ENCODE peak calls at places on chromosome 12, in nine cellular contexts. One of them, this sample, is unnamed.

GRCh38 chr12:112005419-112006395 is 7.3 kb downstream of the TMEM116 start:
- DNase-seq in cardiac muscle cell: peak
- DNase-seq in tibial artery: no peak
- DNase-seq in heart left ventricle: no peak
- DNase-seq in stomach: peak
- DNase-seq in CD8-positive, alpha-beta T cell: no peak
- DNase-seq in AG09309: no peak
- DNase-seq in right atrium auricular region: no peak
- DNase-seq in esophagus squamous epithelium: no peak
- DNase-seq in this sample: no peak

GRCh38 chr12:111430418-111431353 is 25.0 kb downstream of the SH2B3 start:
- DNase-seq in cardiac muscle cell: no peak
- DNase-seq in tibial artery: peak
- DNase-seq in heart left ventricle: no peak
- DNase-seq in stomach: no peak
- DNase-seq in CD8-positive, alpha-beta T cell: peak
- DNase-seq in AG09309: no peak
- DNase-seq in right atrium auricular region: no peak
- DNase-seq in esophagus squamous epithelium: no peak
- DNase-seq in this sample: no peak

GRCh38 chr12:81257952-81258551 is 180.2 kb downstream of the ACSS3 start:
- DNase-seq in cardiac muscle cell: peak
- DNase-seq in tibial artery: no peak
- DNase-seq in heart left ventricle: no peak
- DNase-seq in stomach: no peak
- DNase-seq in CD8-positive, alpha-beta T cell: no peak
- DNase-seq in AG09309: no peak
- DNase-seq in right atrium auricular region: no peak
- DNase-seq in esophagus squamous epithelium: no peak
- DNase-seq in this sample: no peak

GRCh38 chr12:66195242-66195641 is 6.2 kb downstream of the IRAK3 start:
- DNase-seq in cardiac muscle cell: no peak
- DNase-seq in tibial artery: no peak
- DNase-seq in heart left ventricle: no peak
- DNase-seq in stomach: peak
- DNase-seq in CD8-positive, alpha-beta T cell: no peak
- DNase-seq in AG09309: no peak
- DNase-seq in right atrium auricular region: no peak
- DNase-seq in esophagus squamous epithelium: no peak
- DNase-seq in this sample: no peak

GRCh38 chr12:4813741-4814140 is 93.5 kb downstream of the GALNT8 start:
- DNase-seq in cardiac muscle cell: no peak
- DNase-seq in tibial artery: no peak
- DNase-seq in heart left ventricle: no peak
- DNase-seq in stomach: no peak
- DNase-seq in CD8-positive, alpha-beta T cell: no peak
- DNase-seq in AG09309: no peak
- DNase-seq in right atrium auricular region: no peak
- DNase-seq in esophagus squamous epithelium: no peak
- DNase-seq in this sample: no peak

GRCh38 chr12:51011960-51012359 is 14.2 kb downstream of the SLC11A2 start:
- DNase-seq in cardiac muscle cell: no peak
- DNase-seq in tibial artery: no peak
- DNase-seq in heart left ventricle: no peak
- DNase-seq in stomach: no peak
- DNase-seq in CD8-positive, alpha-beta T cell: no peak
- DNase-seq in AG09309: no peak
- DNase-seq in right atrium auricular region: no peak
- DNase-seq in esophagus squamous epithelium: no peak
- DNase-seq in this sample: no peak

GRCh38 chr12:120866143-120866542 is 38.0 kb downstream of the SPPL3 start:
- DNase-seq in cardiac muscle cell: peak
- DNase-seq in tibial artery: no peak
- DNase-seq in heart left ventricle: no peak
- DNase-seq in stomach: no peak
- DNase-seq in CD8-positive, alpha-beta T cell: no peak
- DNase-seq in AG09309: no peak
- DNase-seq in right atrium auricular region: no peak
- DNase-seq in esophagus squamous epithelium: no peak
- DNase-seq in this sample: no peak

GRCh38 chr12:12563529-12563928 is 866 bp upstream of the DUSP16 start:
- DNase-seq in cardiac muscle cell: peak
- DNase-seq in tibial artery: no peak
- DNase-seq in heart left ventricle: no peak
- DNase-seq in stomach: no peak
- DNase-seq in CD8-positive, alpha-beta T cell: no peak
- DNase-seq in AG09309: no peak
- DNase-seq in right atrium auricular region: no peak
- DNase-seq in esophagus squamous epithelium: no peak
- DNase-seq in this sample: no peak

GRCh38 chr12:103930787-103931536 is 752 bp downstream of the HSP90B1 start:
- DNase-seq in cardiac muscle cell: peak
- DNase-seq in tibial artery: peak
- DNase-seq in heart left ventricle: peak
- DNase-seq in stomach: peak
- DNase-seq in CD8-positive, alpha-beta T cell: no peak
- DNase-seq in AG09309: no peak
- DNase-seq in right atrium auricular region: no peak
- DNase-seq in esophagus squamous epithelium: no peak
- DNase-seq in this sample: no peak

GRCh38 chr12:108191938-108192337 is 62.9 kb downstream of the WSCD2 start:
- DNase-seq in cardiac muscle cell: no peak
- DNase-seq in tibial artery: no peak
- DNase-seq in heart left ventricle: no peak
- DNase-seq in stomach: no peak
- DNase-seq in CD8-positive, alpha-beta T cell: no peak
- DNase-seq in AG09309: no peak
- DNase-seq in right atrium auricular region: no peak
- DNase-seq in esophagus squamous epithelium: no peak
- DNase-seq in this sample: no peak

GRCh38 chr12:108191086-108191485 is 62.0 kb downstream of the WSCD2 start:
- DNase-seq in cardiac muscle cell: no peak
- DNase-seq in tibial artery: no peak
- DNase-seq in heart left ventricle: no peak
- DNase-seq in stomach: no peak
- DNase-seq in CD8-positive, alpha-beta T cell: no peak
- DNase-seq in AG09309: no peak
- DNase-seq in right atrium auricular region: no peak
- DNase-seq in esophagus squamous epithelium: no peak
- DNase-seq in this sample: no peak

GRCh38 chr12:108187831-108188230 is 58.7 kb downstream of the WSCD2 start:
- DNase-seq in cardiac muscle cell: no peak
- DNase-seq in tibial artery: no peak
- DNase-seq in heart left ventricle: no peak
- DNase-seq in stomach: no peak
- DNase-seq in CD8-positive, alpha-beta T cell: no peak
- DNase-seq in AG09309: no peak
- DNase-seq in right atrium auricular region: no peak
- DNase-seq in esophagus squamous epithelium: no peak
- DNase-seq in this sample: no peak

GRCh38 chr12:108193493-108193892 is 64.4 kb downstream of the WSCD2 start:
- DNase-seq in cardiac muscle cell: no peak
- DNase-seq in tibial artery: no peak
- DNase-seq in heart left ventricle: no peak
- DNase-seq in stomach: no peak
- DNase-seq in CD8-positive, alpha-beta T cell: no peak
- DNase-seq in AG09309: no peak
- DNase-seq in right atrium auricular region: no peak
- DNase-seq in esophagus squamous epithelium: no peak
- DNase-seq in this sample: no peak

DNA sequence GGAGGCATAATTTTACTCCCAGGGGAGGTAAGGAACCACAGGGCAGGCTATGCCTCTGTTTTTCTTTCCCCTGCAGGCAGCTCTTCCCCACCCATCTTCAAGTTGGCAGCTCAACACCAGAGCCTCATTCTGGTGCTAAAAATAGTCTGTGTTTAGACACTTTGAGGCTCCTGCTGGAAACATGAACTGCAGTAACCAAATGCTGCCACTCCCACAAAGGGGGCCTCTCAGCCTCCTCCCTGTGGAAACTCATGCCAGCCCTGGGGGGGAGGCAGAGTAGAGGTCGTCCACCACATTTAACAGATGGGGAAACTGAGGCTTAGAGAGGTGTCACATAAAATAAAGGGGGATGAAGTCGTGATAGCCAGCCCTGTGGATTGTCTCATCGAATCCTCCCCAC is 61.4 kb downstream of the WSCD2 start:
- DNase-seq in cardiac muscle cell: no peak
- DNase-seq in tibial artery: no peak
- DNase-seq in heart left ventricle: no peak
- DNase-seq in stomach: no peak
- DNase-seq in CD8-positive, alpha-beta T cell: no peak
- DNase-seq in AG09309: no peak
- DNase-seq in right atrium auricular region: no peak
- DNase-seq in esophagus squamous epithelium: no peak
- DNase-seq in this sample: no peak
- TF ChIP-seq CTCF in cardiac muscle cell: no peak
- TF ChIP-seq CTCF in tibial artery: no peak
- TF ChIP-seq CTCF in heart left ventricle: peak
- TF ChIP-seq CTCF in stomach: no peak
- TF ChIP-seq CTCF in CD8-positive, alpha-beta T cell: no peak
- TF ChIP-seq CTCF in AG09309: no peak
- TF ChIP-seq CTCF in right atrium auricular region: no peak
- TF ChIP-seq CTCF in esophagus squamous epithelium: no peak
- TF ChIP-seq CTCF in this sample: no peak

GRCh38 chr12:48004039-48004940 is at the start of gene COL2A1:
- DNase-seq in cardiac muscle cell: peak
- DNase-seq in tibial artery: no peak
- DNase-seq in heart left ventricle: no peak
- DNase-seq in stomach: no peak
- DNase-seq in CD8-positive, alpha-beta T cell: no peak
- DNase-seq in AG09309: no peak
- DNase-seq in right atrium auricular region: no peak
- DNase-seq in esophagus squamous epithelium: no peak
- DNase-seq in this sample: no peak

GRCh38 chr12:48003226-48004038 is 844 bp downstream of the COL2A1 start:
- DNase-seq in cardiac muscle cell: peak
- DNase-seq in tibial artery: no peak
- DNase-seq in heart left ventricle: no peak
- DNase-seq in stomach: no peak
- DNase-seq in CD8-positive, alpha-beta T cell: no peak
- DNase-seq in AG09309: no peak
- DNase-seq in right atrium auricular region: no peak
- DNase-seq in esophagus squamous epithelium: no peak
- DNase-seq in this sample: no peak

GRCh38 chr12:48002179-48002601 is 2.1 kb downstream of the COL2A1 start:
- DNase-seq in cardiac muscle cell: no peak
- DNase-seq in tibial artery: no peak
- DNase-seq in heart left ventricle: no peak
- DNase-seq in stomach: no peak
- DNase-seq in CD8-positive, alpha-beta T cell: no peak
- DNase-seq in AG09309: no peak
- DNase-seq in right atrium auricular region: no peak
- DNase-seq in esophagus squamous epithelium: no peak
- DNase-seq in this sample: no peak

GRCh38 chr12:48001426-48002178 is 2.7 kb downstream of the COL2A1 start:
- DNase-seq in cardiac muscle cell: peak
- DNase-seq in tibial artery: no peak
- DNase-seq in heart left ventricle: no peak
- DNase-seq in stomach: peak
- DNase-seq in CD8-positive, alpha-beta T cell: no peak
- DNase-seq in AG09309: no peak
- DNase-seq in right atrium auricular region: no peak
- DNase-seq in esophagus squamous epithelium: no peak
- DNase-seq in this sample: no peak

DNA sequence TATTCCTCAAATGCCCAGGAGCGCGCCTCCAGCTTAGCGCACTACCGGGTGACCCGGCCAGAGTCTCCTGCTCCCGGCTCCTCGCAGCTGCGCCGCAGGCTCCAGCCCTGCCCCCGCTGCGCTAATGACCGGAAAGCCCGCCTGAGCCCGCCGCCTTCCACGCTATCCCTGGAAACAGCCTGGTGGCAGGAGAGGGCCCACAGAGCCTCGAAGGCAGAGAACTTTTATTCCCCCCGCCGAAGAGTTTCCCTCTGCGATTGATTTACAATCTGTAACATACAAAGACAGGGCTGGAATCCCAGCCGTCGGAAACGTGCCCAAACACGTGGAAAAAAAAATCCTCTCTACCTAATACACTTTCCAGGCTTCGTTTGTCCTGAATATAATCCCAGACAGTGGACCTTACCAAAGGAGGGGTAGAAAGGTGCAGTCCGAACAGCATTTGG is 1.5 kb downstream of the COL2A1 start:
- DNase-seq in cardiac muscle cell: peak
- DNase-seq in tibial artery: no peak
- DNase-seq in heart left ventricle: no peak
- DNase-seq in stomach: peak
- DNase-seq in CD8-positive, alpha-beta T cell: no peak
- DNase-seq in AG09309: no peak
- DNase-seq in right atrium auricular region: no peak
- DNase-seq in esophagus squamous epithelium: no peak
- DNase-seq in this sample: no peak
- H3K4me3 ChIP-seq in cardiac muscle cell: peak
- H3K4me3 ChIP-seq in tibial artery: peak
- H3K4me3 ChIP-seq in heart left ventricle: peak
- H3K4me3 ChIP-seq in stomach: peak
- H3K4me3 ChIP-seq in CD8-positive, alpha-beta T cell: no peak
- H3K4me3 ChIP-seq in AG09309: peak
- H3K4me3 ChIP-seq in right atrium auricular region: peak
- H3K4me3 ChIP-seq in esophagus squamous epithelium: peak
- H3K4me3 ChIP-seq in this sample: peak

GRCh38 chr12:108237272-108237671 is 101.8 kb downstream of the CMKLR1 start:
- DNase-seq in cardiac muscle cell: no peak
- DNase-seq in tibial artery: no peak
- DNase-seq in heart left ventricle: no peak
- DNase-seq in stomach: no peak
- DNase-seq in CD8-positive, alpha-beta T cell: no peak
- DNase-seq in AG09309: no peak
- DNase-seq in right atrium auricular region: no peak
- DNase-seq in esophagus squamous epithelium: no peak
- DNase-seq in this sample: no peak
- TF ChIP-seq CTCF in cardiac muscle cell: peak
- TF ChIP-seq CTCF in tibial artery: no peak
- TF ChIP-seq CTCF in heart left ventricle: no peak
- TF ChIP-seq CTCF in stomach: no peak
- TF ChIP-seq CTCF in CD8-positive, alpha-beta T cell: no peak
- TF ChIP-seq CTCF in AG09309: peak
- TF ChIP-seq CTCF in right atrium auricular region: no peak
- TF ChIP-seq CTCF in esophagus squamous epithelium: no peak
- TF ChIP-seq CTCF in this sample: no peak

DNA sequence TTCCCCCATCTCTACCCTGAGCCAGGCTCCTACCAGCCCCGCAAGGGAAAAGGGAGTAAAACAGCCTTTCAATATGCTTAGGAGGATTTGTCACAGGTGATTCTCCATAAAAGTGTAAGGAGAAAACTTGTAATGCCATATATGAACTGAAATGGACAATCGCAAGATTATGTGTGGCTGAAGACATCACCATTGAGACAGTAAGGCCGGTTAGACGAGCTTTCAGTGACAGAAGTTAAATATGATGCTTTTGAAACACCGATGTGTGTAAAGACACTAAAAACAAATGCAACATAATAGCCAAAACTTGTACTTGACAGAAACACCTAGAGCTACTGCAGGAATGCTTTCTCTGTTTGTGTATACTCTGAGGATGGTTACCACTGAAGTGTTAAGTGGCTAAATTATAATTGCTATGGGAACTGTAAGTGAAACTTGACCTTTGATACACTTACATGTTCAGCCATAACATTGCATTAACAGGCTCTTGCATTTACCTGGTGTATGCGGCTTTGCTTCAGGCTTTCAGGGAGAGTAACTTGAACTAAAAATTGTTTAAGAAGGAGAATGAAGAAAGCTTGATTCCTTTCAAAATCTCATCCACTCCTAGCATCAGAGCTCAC is 42.3 kb downstream of the FAR2 start:
- DNase-seq in cardiac muscle cell: no peak
- DNase-seq in tibial artery: no peak
- DNase-seq in heart left ventricle: no peak
- DNase-seq in stomach: no peak
- DNase-seq in CD8-positive, alpha-beta T cell: no peak
- DNase-seq in AG09309: no peak
- DNase-seq in right atrium auricular region: no peak
- DNase-seq in esophagus squamous epithelium: no peak
- DNase-seq in this sample: no peak
- H3K4me3 ChIP-seq in cardiac muscle cell: no peak
- H3K4me3 ChIP-seq in tibial artery: no peak
- H3K4me3 ChIP-seq in heart left ventricle: no peak
- H3K4me3 ChIP-seq in stomach: no peak
- H3K4me3 ChIP-seq in CD8-positive, alpha-beta T cell: no peak
- H3K4me3 ChIP-seq in AG09309: no peak
- H3K4me3 ChIP-seq in right atrium auricular region: no peak
- H3K4me3 ChIP-seq in esophagus squamous epithelium: no peak
- H3K4me3 ChIP-seq in this sample: no peak

This sample was measured in vagina.